ENCODE peak calls at places on chromosomes 6 and 20, in five cellular contexts. A is glutamatergic neuron; I is SJSA1; F is activated CD4-positive, alpha-beta memory T cell treated with anti-CD3 and anti-CD28 coated beads, Interleukin-2, amount 10 ng/mL, durations not matched to agents 7 days and 5 days; W is cardiac muscle cell. Y is an unnamed sample.

GRCh38 chr20:33433465-33433864 is 10.1 kb downstream of the SNTA1 start:
- DNase-seq in F (no peak), W (no peak), I (no peak), A (no peak), Y (no peak)

GRCh38 chr20:13930246-13930645 is 60.2 kb downstream of the SEL1L2 start:
- DNase-seq in W (no peak), A (no peak), F (no peak), I (no peak), Y (no peak)

GRCh38 chr20:36591854-36592641 is 13.5 kb upstream of the RAB5IF start:
- DNase-seq in I (no peak), F (peak), A (no peak), W (peak), Y (no peak)

GRCh38 chr20:41218466-41218865 is 81.1 kb downstream of the PLCG1 start:
- DNase-seq in W (no peak), F (no peak), I (no peak), A (no peak), Y (no peak)

GRCh38 chr6:160356074-160356754 is 8.0 kb downstream of the SLC22A3 start:
- DNase-seq in A (no peak), W (no peak), F (no peak), I (no peak), Y (no peak)

GRCh38 chr6:115495184-115495583 is 565.5 kb downstream of the FRK start:
- DNase-seq in W (no peak), I (no peak), A (no peak), F (no peak), Y (no peak)

GRCh38 chr6:136920216-136920857 is 1.8 kb upstream of the SLC35D3 start:
- DNase-seq in F (no peak), I (no peak), W (no peak), A (no peak), Y (peak)

GRCh38 chr6:39892490-39893129 is 41.7 kb downstream of the MOCS1 start:
- DNase-seq in W (peak), I (peak), A (peak), F (peak), Y (peak)

GRCh38 chr6:17381429-17382147 is 11.8 kb upstream of the CAP2 start:
- DNase-seq in I (peak), A (no peak), F (no peak), W (no peak), Y (no peak)

GRCh38 chr6:136037246-136037884 is 185.9 kb downstream of the PDE7B start:
- DNase-seq in I (no peak), A (no peak), F (no peak), W (no peak), Y (no peak)

GRCh38 chr20:50558483-50558925 is 48.3 kb downstream of the PTPN1 start:
- DNase-seq in A (no peak), W (no peak), I (peak), F (no peak), Y (no peak)

GRCh38 chr6:43723737-43724295 is 36.2 kb upstream of the MRPS18A start:
- DNase-seq in W (peak), A (no peak), I (no peak), F (peak), Y (peak)

GRCh38 chr20:36878913-36879312 is 3.0 kb downstream of the TLDC2 start:
- DNase-seq in A (no peak), I (no peak), W (no peak), F (no peak), Y (no peak)

GRCh38 chr6:145015739-145016558 is 719.4 kb downstream of the EPM2A start:
- DNase-seq in A (no peak), W (no peak), I (peak), F (peak), Y (no peak)

GRCh38 chr6:129621252-129621651 is 88.7 kb downstream of the ARHGAP18 start:
- DNase-seq in F (peak), I (no peak), W (no peak), A (no peak), Y (no peak)

GRCh38 chr6:130970839-130971410 is 92.1 kb downstream of the EPB41L2 start:
- DNase-seq in A (no peak), W (no peak), I (no peak), F (no peak), Y (no peak)

GRCh38 chr6:160057080-160057479 is 64.5 kb upstream of the SLC22A1 start:
- DNase-seq in A (no peak), W (no peak), I (no peak), F (no peak), Y (no peak)

GRCh38 chr6:35359744-35360348 is 17.5 kb downstream of the PPARD start:
- DNase-seq in A (no peak), F (no peak), I (no peak), W (peak), Y (no peak)

GRCh38 chr20:137668-138131 is 4.7 kb upstream of the DEFB126 start:
- DNase-seq in A (no peak), I (no peak), F (peak), W (no peak), Y (no peak)

GRCh38 chr6:135837735-135838449 is 13.6 kb upstream of the PDE7B start:
- DNase-seq in W (no peak), A (no peak), F (no peak), I (no peak), Y (no peak)

GRCh38 chr20:13788167-13788834 is 3.5 kb downstream of the NDUFAF5 start:
- DNase-seq in F (peak), A (peak), W (peak), I (peak), Y (peak)

GRCh38 chr6:26365633-26365995 is 616 bp downstream of the BTN3A2 start:
- DNase-seq in A (no peak), F (no peak), W (no peak), I (no peak), Y (no peak)

GRCh38 chr6:55937227-55937626 is 61.8 kb upstream of the BMP5 start:
- DNase-seq in F (no peak), A (no peak), W (no peak), I (no peak), Y (no peak)

Y was measured in nephron progenitor cell.